ENCODE peak calls at places on chromosomes 13 and 19, in four cellular contexts. H, S, Z and J are unnamed samples. For H3K27me3, the result is how much of the 10 kb centered on the place peaks cover.

GRCh38 chr13:109627649-109628048 is 158.7 kb downstream of the IRS2 start:
- DNase-seq in H (no peak), S (no peak), Z (no peak), J (no peak)

GRCh38 chr19:28289294-28290063 is 923.5 kb downstream of the UQCRFS1 start:
- DNase-seq in Z (no peak), H (peak), S (no peak), J (peak)

GRCh38 chr13:27969073-27969865 is at the start of gene CDX2:
- DNase-seq in H (no peak), S (no peak), Z (no peak), J (no peak)

GRCh38 chr13:26022538-26023292 is 29.1 kb downstream of the SHISA2 start:
- DNase-seq in S (peak), H (peak), Z (peak), J (peak)

GRCh38 chr13:48094404-48094780 is 512 bp downstream of the MED4 start:
- DNase-seq in Z (no peak), H (peak), S (no peak), J (peak)

GRCh38 chr13:113589251-113589960 is 4.9 kb downstream of the TFDP1 start:
- DNase-seq in Z (no peak), H (no peak), S (no peak), J (no peak)

GRCh38 chr13:90683711-90684131 is 663.8 kb upstream of the MIR17HG start:
- DNase-seq in Z (no peak), S (no peak), H (peak), J (no peak)

GRCh38 chr13:95948646-95949045 is 104.6 kb downstream of the UGGT2 start:
- DNase-seq in H (peak), S (no peak), Z (peak), J (peak)

GRCh38 chr19:18895038-18895827 is 725 bp downstream of the CERS1 start:
- DNase-seq in Z (no peak), S (no peak), H (peak), J (no peak)

GRCh38 chr13:48626726-48627451 is 26.8 kb upstream of the CYSLTR2 start:
- DNase-seq in Z (peak), H (peak), S (no peak), J (no peak)

GRCh38 chr13:73765651-73766384 is 368.4 kb downstream of the KLF12 start:
- DNase-seq in H (peak), Z (peak), S (peak), J (peak)

GRCh38 chr13:113935081-113935511 is 38.8 kb downstream of the C13orf46 start:
- DNase-seq in H (no peak), Z (no peak), S (no peak), J (no peak)

GRCh38 chr19:57947088-57947418 is 453 bp downstream of the ZNF256 start:
- DNase-seq in Z (no peak), S (no peak), H (no peak), J (no peak)

GRCh38 chr13:24348797-24349515 is 39.6 kb downstream of the C1QTNF9 start:
- DNase-seq in H (no peak), S (peak), Z (no peak), J (peak)

GRCh38 chr19:32252333-32252669 is 93.1 kb upstream of the ZNF507 start:
- DNase-seq in S (no peak), Z (no peak), H (no peak), J (no peak)

GRCh38 chr13:43484432-43485225 is 302.1 kb downstream of the ENOX1 start:
- DNase-seq in Z (no peak), H (no peak), S (no peak), J (no peak)

GRCh38 chr13:24254151-24254810 is 55.1 kb upstream of the C1QTNF9 start:
- DNase-seq in S (peak), H (no peak), Z (no peak), J (no peak)

GRCh38 chr13:31887311-31887710 is 144.3 kb upstream of the FRY start:
- DNase-seq in S (no peak), H (peak), Z (peak), J (no peak)

GRCh38 chr13:80527400-80527799 is 186.5 kb upstream of the SPRY2 start:
- DNase-seq in S (no peak), Z (no peak), H (no peak), J (no peak)

GRCh38 chr19:39236527-39236926 is 8.3 kb downstream of the IFNL3 start:
- DNase-seq in H (no peak), S (no peak), Z (no peak), J (no peak)

GRCh38 chr19:51086153-51086850 is 3.6 kb upstream of the KLK14 start:
- DNase-seq in S (no peak), Z (no peak), H (no peak), J (no peak)

GRCh38 chr19:30870861-30871260 is 478.4 kb downstream of the TSHZ3 start:
- DNase-seq in Z (no peak), S (no peak), H (no peak), J (no peak)

DNA sequence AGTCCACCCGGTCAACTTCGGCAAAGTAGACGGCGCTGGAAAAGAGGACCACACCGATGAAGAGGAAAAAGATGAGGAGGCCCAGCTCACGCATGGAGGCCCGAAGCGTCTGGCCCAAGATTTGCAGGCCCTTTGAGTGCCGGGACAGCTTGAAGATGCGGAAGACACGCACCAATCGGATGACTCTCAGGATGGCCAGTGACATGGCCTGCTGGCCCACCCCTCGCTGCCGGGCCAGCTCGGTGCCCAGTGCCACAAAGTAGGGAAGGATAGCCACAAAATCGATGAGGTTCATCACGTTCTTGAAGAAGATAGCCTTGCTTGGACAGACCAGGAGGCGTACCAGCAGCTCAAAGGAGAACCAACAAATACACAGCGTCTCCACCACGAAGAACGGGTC is 2.1 kb downstream of the KCNA7 start:
- DNase-seq in H (no peak), S (no peak), Z (no peak), J (no peak)
- H3K27me3 ChIP-seq in H (under half), S (under half), Z (under half), J (under half)

DNA sequence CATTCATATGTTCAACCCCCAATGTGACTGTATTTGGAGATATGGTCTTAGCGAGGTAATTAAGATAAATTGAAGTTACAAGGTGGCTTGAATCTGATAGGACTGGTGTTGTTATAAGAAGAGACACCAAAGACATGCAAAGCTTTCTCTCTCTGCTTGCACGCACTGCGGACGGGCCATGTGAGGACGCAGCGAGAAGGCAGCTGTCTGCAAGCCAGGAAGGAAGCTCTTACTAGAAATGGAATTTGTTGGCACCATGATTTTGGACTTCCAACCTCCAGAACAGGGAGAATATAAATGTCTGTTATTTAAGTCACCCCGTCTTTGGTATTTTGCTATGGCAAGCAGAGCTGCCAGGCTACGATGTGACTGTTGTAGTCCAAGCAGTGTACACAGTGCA is 4.8 kb downstream of the DLEU7 start:
- DNase-seq in Z (no peak), H (no peak), S (no peak), J (no peak)
- TF ChIP-seq CTCF in Z (no peak), H (no peak), S (no peak), J (no peak)

GRCh38 chr19:1791879-1792278 is 20.2 kb downstream of the ATP8B3 start:
- DNase-seq in Z (no peak), H (no peak), S (no peak), J (no peak)
- H3K27me3 ChIP-seq in Z (under half), H (under half), S (under half), J (under half)

DNA sequence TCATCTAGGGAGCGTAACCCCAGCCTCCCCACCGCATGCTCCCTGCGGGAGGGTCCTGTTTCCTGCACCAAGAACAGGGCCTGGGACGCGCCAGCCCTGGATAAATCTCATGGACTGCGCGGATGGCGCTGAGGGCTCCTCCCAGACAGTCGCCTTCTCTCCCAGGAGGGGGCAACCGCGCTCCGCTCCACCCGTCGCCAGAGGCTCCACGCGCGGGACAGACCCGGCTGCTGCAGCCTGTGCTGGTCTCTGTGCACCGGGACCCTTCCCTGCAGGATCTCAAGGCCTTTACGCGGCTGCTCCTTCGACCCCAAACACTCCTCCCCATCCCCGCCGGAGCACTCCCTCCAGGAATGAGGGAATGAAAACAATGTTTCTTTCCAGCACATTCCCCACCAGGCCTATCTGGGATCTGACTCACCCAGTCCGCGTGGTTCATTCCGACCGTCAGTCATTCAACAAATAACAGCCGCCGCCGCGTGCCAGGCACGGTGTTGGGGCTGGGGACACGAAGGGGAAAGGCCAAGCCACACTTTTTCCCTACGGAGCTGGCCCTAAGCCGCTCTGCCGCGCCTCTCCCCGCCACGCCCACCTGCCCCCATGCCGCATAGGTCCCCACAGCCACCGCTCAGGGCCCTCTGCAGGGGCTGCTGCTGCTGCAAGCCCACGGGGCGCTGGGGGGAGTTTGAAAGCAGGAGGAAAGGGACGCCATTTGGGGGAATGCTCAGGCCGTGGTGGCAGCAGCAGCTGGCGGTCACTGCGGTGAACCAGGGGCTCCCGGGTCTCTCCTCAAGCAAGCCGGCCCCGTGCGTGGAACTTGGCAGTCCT is 6.0 kb downstream of the PNMA8B start:
- DNase-seq in S (no peak), H (peak), Z (peak), J (no peak)
- TF ChIP-seq CTCF in S (no peak), H (peak), Z (peak), J (peak)

DNA sequence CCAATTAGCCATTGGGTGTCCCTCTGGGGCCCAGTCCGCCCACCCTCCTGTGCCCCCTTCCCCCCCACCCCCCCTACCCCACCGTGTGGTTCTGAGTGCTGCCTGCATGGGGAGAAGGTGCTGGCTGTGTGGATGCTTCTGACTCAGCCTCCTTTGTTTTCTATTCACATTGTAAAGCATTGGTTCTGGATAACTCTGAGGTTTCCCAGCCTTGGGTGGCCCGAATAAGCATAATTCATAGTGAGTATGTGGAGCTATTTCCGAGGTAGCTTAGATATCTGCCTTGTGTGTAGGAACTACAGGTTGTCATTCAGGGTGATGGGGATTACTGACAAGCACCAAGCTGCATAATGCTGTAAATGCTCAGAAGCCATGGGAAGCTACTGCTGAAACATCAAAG is 241.0 kb downstream of the FGF9 start:
- DNase-seq in S (no peak), H (no peak), Z (no peak), J (no peak)
- H3K27me3 ChIP-seq in S (under half), H (under half), Z (under half), J (under half)

GRCh38 chr19:13262450-13262849 is 112.2 kb downstream of the IER2 start:
- DNase-seq in Z (peak), S (no peak), H (peak), J (peak)
- TF ChIP-seq CTCF in Z (peak), S (peak), H (peak), J (peak)

DNA sequence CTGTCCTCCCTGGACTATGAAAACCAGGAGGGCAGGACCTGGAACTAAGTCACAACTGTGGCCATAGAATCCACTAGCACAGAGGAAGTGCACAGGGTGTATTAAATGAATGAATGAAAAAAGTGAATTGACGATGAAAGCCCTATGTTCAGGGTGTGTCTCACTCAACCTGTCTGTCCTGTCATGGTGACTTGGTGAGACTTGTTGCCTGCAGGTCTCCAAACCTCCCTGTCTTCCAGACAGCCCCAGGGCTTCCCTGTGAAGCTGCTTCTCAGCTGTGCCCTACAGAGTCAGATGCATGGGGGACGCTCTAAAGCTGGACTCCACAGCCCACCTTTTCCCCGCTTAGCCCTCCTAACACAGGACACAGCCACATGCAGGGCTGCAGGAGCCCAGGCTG is 4.8 kb upstream of the IGFL1 start:
- DNase-seq in Z (no peak), H (no peak), S (no peak), J (no peak)
- H3K27me3 ChIP-seq in Z (under half), H (under half), S (under half), J (under half)

GRCh38 chr19:989381-990081 is 5.4 kb downstream of the WDR18 start:
- DNase-seq in S (no peak), Z (no peak), H (no peak), J (no peak)
- TF ChIP-seq CTCF in S (no peak), Z (peak), H (no peak), J (peak)

GRCh38 chr19:5851302-5851701 is at the start of gene FUT3:
- DNase-seq in S (peak), Z (no peak), H (no peak), J (peak)
- H3K27me3 ChIP-seq in S (under half), Z (under half), H (under half), J (under half)

DNA sequence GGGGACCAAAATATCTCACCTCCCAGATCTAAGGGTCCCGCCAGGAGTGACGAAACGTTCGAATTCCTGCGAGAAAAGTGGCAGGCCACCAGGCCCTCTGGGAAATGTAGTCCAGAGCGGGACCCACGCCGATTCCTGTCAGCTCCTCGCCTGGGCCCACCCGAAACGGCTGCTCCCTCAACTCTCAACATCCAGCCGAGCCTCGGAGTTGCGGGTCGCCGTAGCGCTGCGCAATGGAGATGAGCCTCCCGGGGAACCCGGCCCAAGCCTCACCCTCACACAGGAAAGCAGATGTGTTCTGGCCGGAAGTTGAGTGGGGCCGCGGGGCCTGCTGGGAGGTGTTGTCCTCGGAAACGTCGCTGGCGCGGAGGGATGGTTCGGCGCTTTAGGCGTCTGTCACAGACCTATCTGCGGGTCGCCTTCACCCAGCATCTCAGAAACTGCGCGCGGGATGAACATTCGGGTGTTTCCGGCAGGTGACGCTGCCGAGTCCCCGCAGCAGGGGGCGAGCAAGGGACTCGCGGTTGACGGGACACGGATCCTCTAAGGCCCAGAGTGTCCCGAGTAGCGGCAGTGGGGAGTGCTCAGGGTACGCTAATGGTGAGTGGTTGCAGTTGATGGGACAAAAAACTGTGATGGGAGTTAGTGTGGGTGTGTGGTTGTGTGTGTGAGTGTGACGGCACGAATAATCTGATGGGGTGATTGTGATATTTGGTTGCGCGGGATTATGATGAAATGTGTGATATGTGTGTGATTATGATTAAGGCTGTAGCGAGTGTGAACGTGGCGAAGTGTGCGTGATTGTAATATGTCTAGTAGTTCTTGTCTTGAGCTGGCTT is at the start of the genes ZNF568 and ZNF829:
- DNase-seq in S (peak), Z (peak), H (peak), J (peak)
- TF ChIP-seq CTCF in S (peak), Z (peak), H (peak), J (peak)